ENCODE peak calls at places on chromosomes 5 and 9, in eight cellular contexts. J is WERI-Rb-1, M is BE2C, R is lung, K is fibroblast of mammary gland, H is cardiac muscle cell, O is PC-3, I is left ventricle myocardium inferior. F is an unnamed sample.

GRCh38 chr9:76240578-76240977 is 153.6 kb downstream of the RFK start:
- DNase-seq in J (no peak), M (no peak), R (no peak), K (no peak), H (no peak), O (no peak), I (no peak), F (no peak)

GRCh38 chr9:133499130-133499891 is 20.4 kb upstream of the SLC2A6 start:
- DNase-seq in J (no peak), M (no peak), R (no peak), K (no peak), H (no peak), O (no peak), I (peak; percentile 47), F (peak; percentile 10)

GRCh38 chr9:134570726-134571325 is 70.8 kb upstream of the COL5A1 start:
- DNase-seq in J (no peak), M (no peak), R (no peak), K (no peak), H (no peak), O (no peak), I (peak; percentile 7), F (no peak)

GRCh38 chr5:132025403-132025971 is 14.0 kb upstream of the ACSL6 start:
- DNase-seq in J (no peak), M (no peak), R (no peak), K (no peak), H (no peak), O (no peak), I (no peak), F (no peak)

GRCh38 chr5:37940931-37941623 is 101.2 kb upstream of the GDNF start:
- DNase-seq in J (no peak), M (no peak), R (no peak), K (no peak), H (no peak), O (peak; percentile 86), I (no peak), F (no peak)

GRCh38 chr9:35519697-35520403 is 29.9 kb downstream of the RUSC2 start:
- DNase-seq in J (no peak), M (no peak), R (no peak), K (peak; percentile 20), H (no peak), O (no peak), I (no peak), F (no peak)

GRCh38 chr9:129720865-129721545 is 31.8 kb downstream of the PTGES start:
- DNase-seq in J (no peak), M (peak; percentile 51), R (no peak), K (no peak), H (no peak), O (peak; percentile 29), I (no peak), F (no peak)

GRCh38 chr9:98899399-98900056 is 44.2 kb upstream of the COL15A1 start:
- DNase-seq in J (peak; percentile 2), M (no peak), R (no peak), K (peak; percentile 91), H (peak; percentile 17), O (peak; percentile 68), I (no peak), F (no peak)

GRCh38 chr9:2856400-2856799 is 12.5 kb upstream of the PUM3 start:
- DNase-seq in J (no peak), M (no peak), R (no peak), K (no peak), H (no peak), O (no peak), I (no peak), F (no peak)

GRCh38 chr9:121529237-121529987 is 29.8 kb upstream of the GGTA1 start:
- DNase-seq in J (no peak), M (peak; percentile 65), R (peak; percentile 77), K (peak; percentile 99), H (no peak), O (peak; percentile 67), I (peak; percentile 98), F (no peak)

GRCh38 chr9:7097040-7097715 is 339.4 kb downstream of the KDM4C start:
- DNase-seq in J (no peak), M (no peak), R (no peak), K (no peak), H (no peak), O (peak; percentile 28), I (no peak), F (no peak)

GRCh38 chr5:139897982-139898381 is 102.4 kb downstream of the PSD2 start:
- DNase-seq in J (no peak), M (no peak), R (no peak), K (no peak), H (no peak), O (no peak), I (no peak), F (no peak)

GRCh38 chr9:19028835-19029451 is 4.1 kb downstream of the SAXO1 start:
- DNase-seq in J (peak; percentile 41), M (peak; percentile 56), R (no peak), K (peak; percentile 77), H (peak; percentile 83), O (peak; percentile 69), I (no peak), F (peak; percentile 54)

GRCh38 chr9:121640076-121640475 is 11.4 kb upstream of the DAB2IP start:
- DNase-seq in J (peak; percentile 87), M (peak; percentile 86), R (no peak), K (peak; percentile 23), H (peak; percentile 80), O (peak; percentile 50), I (peak; percentile 65), F (peak; percentile 77)

GRCh38 chr5:6527749-6528455 is 79.2 kb downstream of the UBE2QL1 start:
- DNase-seq in J (no peak), M (no peak), R (no peak), K (no peak), H (no peak), O (no peak), I (no peak), F (no peak)

GRCh38 chr5:32542216-32543059 is 42.9 kb upstream of the SUB1 start:
- DNase-seq in J (no peak), M (no peak), R (no peak), K (peak; percentile 81), H (no peak), O (peak; percentile 76), I (no peak), F (no peak)

GRCh38 chr5:8340739-8341344 is 471.9 kb downstream of the MTRR start:
- DNase-seq in J (peak; percentile 19), M (no peak), R (no peak), K (peak; percentile 20), H (peak; percentile 26), O (peak; percentile 75), I (no peak), F (no peak)

GRCh38 chr5:136021016-136021405 is 7.8 kb upstream of the TGFBI start:
- DNase-seq in J (no peak), M (no peak), R (no peak), K (peak; percentile 80), H (no peak), O (no peak), I (no peak), F (no peak)

GRCh38 chr5:164921722-164922121 is 1416.3 kb downstream of the MAT2B start:
- DNase-seq in J (no peak), M (no peak), R (no peak), K (no peak), H (no peak), O (no peak), I (no peak), F (no peak)

GRCh38 chr9:114910541-114910940 is 19.9 kb downstream of the TNFSF8 start:
- DNase-seq in J (no peak), M (no peak), R (no peak), K (peak; percentile 9), H (no peak), O (no peak), I (no peak), F (no peak)
- TF ChIP-seq CTCF in J (no peak), M (no peak), R (no peak), K (no peak), H (no peak), O (no peak), I (no peak), F (no peak)

GRCh38 chr5:75282581-75282980 is 45.9 kb upstream of the ANKRD31 start:
- DNase-seq in J (no peak), M (no peak), R (no peak), K (no peak), H (no peak), O (no peak), I (no peak), F (no peak)
- TF ChIP-seq CTCF in J (no peak), M (no peak), R (no peak), K (no peak), H (no peak), O (no peak), I (no peak), F (no peak)

GRCh38 chr5:73649926-73650325 is 23.9 kb downstream of the ARHGEF28 start:
- DNase-seq in J (no peak), M (no peak), R (no peak), K (no peak), H (no peak), O (no peak), I (no peak), F (no peak)

GRCh38 chr5:73655521-73656160 is 29.6 kb downstream of the ARHGEF28 start:
- DNase-seq in J (no peak), M (no peak), R (no peak), K (no peak), H (no peak), O (no peak), I (no peak), F (no peak)

GRCh38 chr5:73654171-73654811 is 28.3 kb downstream of the ARHGEF28 start:
- DNase-seq in J (peak; percentile 37), M (peak; percentile 35), R (no peak), K (peak; percentile 61), H (no peak), O (peak; percentile 43), I (no peak), F (no peak)

GRCh38 chr5:73652391-73652790 is 26.4 kb downstream of the ARHGEF28 start:
- DNase-seq in J (no peak), M (no peak), R (no peak), K (no peak), H (no peak), O (peak; percentile 70), I (no peak), F (no peak)

GRCh38 chr5:73654861-73655318 is 28.9 kb downstream of the ARHGEF28 start:
- DNase-seq in J (peak; percentile 63), M (no peak), R (no peak), K (no peak), H (no peak), O (no peak), I (no peak), F (no peak)
- TF ChIP-seq CTCF in J (no peak), M (no peak), R (no peak), K (no peak), H (no peak), O (no peak), I (no peak), F (no peak)

GRCh38 chr9:91310037-91310436 is 51.7 kb downstream of the AUH start:
- DNase-seq in J (no peak), M (no peak), R (no peak), K (no peak), H (no peak), O (no peak), I (no peak), F (no peak)
- TF ChIP-seq CTCF in J (no peak), M (no peak), R (no peak), K (no peak), H (no peak), O (no peak), I (no peak), F (no peak)

GRCh38 chr5:129696636-129697035 is 51.3 kb upstream of the MINAR2 start:
- DNase-seq in J (no peak), M (no peak), R (no peak), K (no peak), H (no peak), O (no peak), I (no peak), F (no peak)

GRCh38 chr5:129698661-129699060 is 49.2 kb upstream of the MINAR2 start:
- DNase-seq in J (no peak), M (no peak), R (no peak), K (peak; percentile 23), H (no peak), O (no peak), I (no peak), F (no peak)
- TF ChIP-seq CTCF in J (no peak), M (peak; percentile 54), R (no peak), K (peak; percentile 53), H (no peak), O (no peak), I (no peak), F (no peak)